ENCODE peak calls at places on chromosomes 16 and 17, in four cellular contexts. C, A, S and T are unnamed samples.

GRCh38 chr17:57873261-57874057 is 23.6 kb upstream of the MRPS23 start:
- DNase-seq in C (no peak), A (no peak), S (no peak), T (no peak)

GRCh38 chr17:63120406-63120805 is 154.4 kb downstream of the TANC2 start:
- DNase-seq in C (no peak), A (no peak), S (no peak), T (no peak)

GRCh38 chr17:67022451-67022810 is 21.9 kb upstream of the CACNG1 start:
- DNase-seq in C (no peak), A (no peak), S (no peak), T (no peak)

GRCh38 chr17:40542562-40543411 is 22.5 kb downstream of the CCR7 start:
- DNase-seq in C (peak; percentile 57), A (peak; percentile 100), S (peak; percentile 96), T (peak; percentile 73)

GRCh38 chr17:47692895-47693666 is 880 bp upstream of the TBKBP1 start:
- DNase-seq in C (no peak), A (no peak), S (no peak), T (no peak)

GRCh38 chr17:7838291-7839075 is 4.5 kb downstream of the KDM6B start:
- DNase-seq in C (peak; percentile 62), A (peak; percentile 66), S (peak; percentile 67), T (peak; percentile 10)

GRCh38 chr17:46818319-46818928 is at the start of gene WNT3:
- DNase-seq in C (peak; percentile 67), A (no peak), S (no peak), T (no peak)

GRCh38 chr16:4319454-4319853 is 3.6 kb downstream of the GLIS2 start:
- DNase-seq in C (peak; percentile 75), A (no peak), S (no peak), T (no peak)

GRCh38 chr17:37791434-37791833 is 46.6 kb upstream of the HNF1B start:
- DNase-seq in C (peak; percentile 73), A (peak; percentile 80), S (no peak), T (no peak)

GRCh38 chr17:700504-701094 is 14.0 kb downstream of the VPS53 start:
- DNase-seq in C (peak; percentile 56), A (peak; percentile 35), S (no peak), T (no peak)

GRCh38 chr16:84929421-84930297 is 81.7 kb downstream of the ZDHHC7 start:
- DNase-seq in C (no peak), A (no peak), S (no peak), T (no peak)

GRCh38 chr16:25026621-25027020 is 11.5 kb upstream of the ARHGAP17 start:
- DNase-seq in C (no peak), A (no peak), S (no peak), T (no peak)

GRCh38 chr16:2095315-2095853 is 40.3 kb downstream of the PKD1 start:
- DNase-seq in C (no peak), A (no peak), S (no peak), T (peak; percentile 80)

GRCh38 chr17:10316986-10317834 is 55.6 kb downstream of the MYH13 start:
- DNase-seq in C (peak; percentile 37), A (peak; percentile 69), S (no peak), T (no peak)

GRCh38 chr17:81727324-81728031 is 15.4 kb downstream of the SLC25A10 start:
- DNase-seq in C (no peak), A (no peak), S (peak; percentile 93), T (no peak)

GRCh38 chr16:14309906-14310305 is 238.8 kb downstream of the MRTFB start:
- DNase-seq in C (no peak), A (peak; percentile 73), S (no peak), T (peak; percentile 8)

GRCh38 chr17:55533611-55534010 is 22.4 kb upstream of the SMIM36 start:
- DNase-seq in C (no peak), A (no peak), S (no peak), T (no peak)

GRCh38 chr16:70735141-70735979 is 49.5 kb upstream of the MTSS2 start:
- DNase-seq in C (no peak), A (no peak), S (no peak), T (no peak)

GRCh38 chr17:801660-802059 is 19.5 kb downstream of the MRM3 start:
- DNase-seq in C (no peak), A (no peak), S (no peak), T (no peak)

GRCh38 chr16:30649725-30650368 is 913 bp upstream of the PRR14 start:
- DNase-seq in C (no peak), A (no peak), S (no peak), T (no peak)

GRCh38 chr17:49694847-49695697 is 12.7 kb downstream of the SLC35B1 start:
- DNase-seq in C (peak; percentile 83), A (peak; percentile 33), S (no peak), T (no peak)

GRCh38 chr16:85947511-85948509 is 48.8 kb downstream of the IRF8 start:
- DNase-seq in C (peak; percentile 78), A (no peak), S (no peak), T (no peak)